ENCODE peak calls at places on chromosomes 2 and 18, in five cellular contexts. E is Calu3; J is heart right ventricle; F is CD4-positive, alpha-beta T cell; T is dorsolateral prefrontal cortex. S is an unnamed sample.

GRCh38 chr2:234733795-234734600 is 217.8 kb upstream of the SH3BP4 start:
- DNase-seq in E (no peak), J (no peak), F (no peak), T (no peak), S (no peak)

GRCh38 chr2:162244559-162245031 is 1.4 kb upstream of the FAP start:
- DNase-seq in F (no peak), E (peak), T (no peak), J (peak), S (no peak)

GRCh38 chr2:182767578-182767977 is 51.5 kb downstream of the DNAJC10 start:
- DNase-seq in J (no peak), T (no peak), E (no peak), F (no peak), S (no peak)

GRCh38 chr2:172114579-172114978 is 11.9 kb upstream of the DLX2 start:
- DNase-seq in J (no peak), E (no peak), F (no peak), T (no peak), S (no peak)

GRCh38 chr18:13544953-13545352 is 181.4 kb downstream of the FAM210A start:
- DNase-seq in J (no peak), T (no peak), F (no peak), E (no peak), S (no peak)

GRCh38 chr2:28300489-28300888 is 92.2 kb upstream of the FOSL2 start:
- DNase-seq in F (no peak), J (no peak), T (no peak), E (no peak), S (no peak)

GRCh38 chr2:41170589-41170988 is 718.7 kb upstream of the SLC8A1 start:
- DNase-seq in E (no peak), T (no peak), F (no peak), J (no peak), S (no peak)

GRCh38 chr2:54516842-54517241 is 60.7 kb downstream of the SPTBN1 start:
- DNase-seq in F (no peak), J (no peak), E (no peak), T (no peak), S (no peak)

GRCh38 chr2:46674451-46674850 is 195.1 kb downstream of the TMEM247 start:
- DNase-seq in J (no peak), F (no peak), E (no peak), T (no peak), S (no peak)

GRCh38 chr2:81412681-81413080 is 1108.1 kb upstream of the LRRTM1 start:
- DNase-seq in J (no peak), T (no peak), E (no peak), F (no peak), S (no peak)

GRCh38 chr18:66792466-66792865 is 188.6 kb upstream of the CDH19 start:
- DNase-seq in E (no peak), F (no peak), T (no peak), J (no peak), S (no peak)

GRCh38 chr18:36760598-36760997 is 68.2 kb downstream of the TPGS2 start:
- DNase-seq in J (no peak), F (no peak), T (no peak), E (no peak), S (no peak)

GRCh38 chr2:105935048-105935447 is 190.3 kb downstream of the NCK2 start:
- DNase-seq in J (no peak), E (no peak), T (no peak), F (no peak), S (no peak)

GRCh38 chr2:43124667-43125057 is 101.7 kb downstream of the ZFP36L2 start:
- DNase-seq in E (no peak), J (no peak), T (no peak), F (no peak), S (no peak)

GRCh38 chr2:176653856-176654443 is 384.7 kb downstream of the MTX2 start:
- DNase-seq in F (no peak), T (peak), E (peak), J (peak), S (peak)

GRCh38 chr2:11876436-11876835 is 130.0 kb downstream of the LPIN1 start:
- DNase-seq in F (no peak), E (no peak), T (no peak), J (no peak), S (no peak)

GRCh38 chr2:210445116-210445707 is 31.3 kb downstream of the LANCL1 start:
- DNase-seq in J (no peak), E (no peak), T (no peak), F (no peak), S (no peak)

GRCh38 chr2:200738590-200738989 is 73.1 kb upstream of the BZW1 start:
- DNase-seq in F (no peak), E (no peak), T (no peak), J (no peak), S (no peak)

GRCh38 chr2:167925775-167926174 is 321.6 kb downstream of the STK39 start:
- DNase-seq in F (no peak), T (no peak), E (no peak), J (no peak), S (no peak)

GRCh38 chr18:21912339-21913239 is 172.0 kb downstream of the MIB1 start:
- DNase-seq in E (peak), J (no peak), F (no peak), T (no peak), S (no peak)

GRCh38 chr2:46663614-46664013 is 184.2 kb downstream of the TMEM247 start:
- DNase-seq in E (no peak), F (no peak), J (peak), T (no peak), S (no peak)

GRCh38 chr2:31711737-31712136 is 131.0 kb upstream of the SRD5A2 start:
- DNase-seq in T (no peak), F (no peak), E (no peak), J (no peak), S (no peak)

GRCh38 chr18:2905802-2906521 is 59.2 kb downstream of the EMILIN2 start:
- DNase-seq in J (peak), E (peak), T (no peak), F (no peak), S (peak)

GRCh38 chr2:239266779-239267410 is 133.9 kb downstream of the HDAC4 start:
- DNase-seq in T (no peak), F (no peak), E (no peak), J (no peak), S (no peak)

GRCh38 chr2:205047273-205047839 is 502.1 kb downstream of the PARD3B start:
- DNase-seq in J (no peak), F (no peak), T (no peak), E (peak), S (no peak)
- TF ChIP-seq CTCF in J (no peak), F (no peak), T (no peak), E (no peak), S (peak)

GRCh38 chr2:73906847-73907505 is 14.2 kb downstream of the ACTG2 start:
- DNase-seq in T (no peak), J (no peak), E (no peak), F (no peak), S (no peak)

GRCh38 chr2:73910873-73911547 is 15.7 kb upstream of the DGUOK start:
- DNase-seq in J (no peak), E (no peak), F (no peak), T (no peak), S (no peak)

GRCh38 chr2:73908689-73909652 is 16.2 kb downstream of the ACTG2 start:
- DNase-seq in E (no peak), T (no peak), J (no peak), F (no peak), S (no peak)

GRCh38 chr2:73904952-73905351 is 12.1 kb downstream of the ACTG2 start:
- DNase-seq in E (no peak), F (no peak), T (no peak), J (no peak), S (no peak)

GRCh38 chr2:73907840-73908452 is 15.1 kb downstream of the ACTG2 start:
- DNase-seq in E (peak), T (no peak), J (no peak), F (peak), S (no peak)
- TF ChIP-seq CTCF in E (no peak), T (no peak), J (peak), F (peak), S (no peak)

DNA sequence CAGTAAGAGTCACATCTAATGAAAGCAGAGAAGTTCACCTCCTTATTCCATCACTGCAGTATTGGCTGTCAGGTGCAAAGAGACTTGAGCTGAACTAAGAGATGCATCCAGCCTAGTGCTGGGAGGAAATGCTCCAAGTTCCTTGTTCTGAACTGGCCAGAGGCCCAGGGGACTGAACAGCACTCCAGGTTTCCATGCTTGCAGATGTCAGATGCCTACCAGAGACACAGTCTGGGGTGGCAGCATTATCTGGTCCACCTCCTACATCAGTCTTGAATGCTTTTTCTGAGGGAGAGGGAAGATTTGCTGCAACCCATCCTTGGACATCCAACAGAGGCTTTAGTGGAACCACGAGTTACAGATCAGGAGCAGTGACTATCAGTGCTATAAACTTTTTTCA is 331.3 kb downstream of the CYRIA start:
- DNase-seq in T (no peak), E (no peak), J (no peak), F (no peak), S (no peak)
- TF ChIP-seq CTCF in T (no peak), E (no peak), J (no peak), F (no peak), S (no peak)

GRCh38 chr2:223669453-223670225 is 67.5 kb upstream of the SCG2 start:
- DNase-seq in F (no peak), J (no peak), T (no peak), E (no peak), S (no peak)

DNA sequence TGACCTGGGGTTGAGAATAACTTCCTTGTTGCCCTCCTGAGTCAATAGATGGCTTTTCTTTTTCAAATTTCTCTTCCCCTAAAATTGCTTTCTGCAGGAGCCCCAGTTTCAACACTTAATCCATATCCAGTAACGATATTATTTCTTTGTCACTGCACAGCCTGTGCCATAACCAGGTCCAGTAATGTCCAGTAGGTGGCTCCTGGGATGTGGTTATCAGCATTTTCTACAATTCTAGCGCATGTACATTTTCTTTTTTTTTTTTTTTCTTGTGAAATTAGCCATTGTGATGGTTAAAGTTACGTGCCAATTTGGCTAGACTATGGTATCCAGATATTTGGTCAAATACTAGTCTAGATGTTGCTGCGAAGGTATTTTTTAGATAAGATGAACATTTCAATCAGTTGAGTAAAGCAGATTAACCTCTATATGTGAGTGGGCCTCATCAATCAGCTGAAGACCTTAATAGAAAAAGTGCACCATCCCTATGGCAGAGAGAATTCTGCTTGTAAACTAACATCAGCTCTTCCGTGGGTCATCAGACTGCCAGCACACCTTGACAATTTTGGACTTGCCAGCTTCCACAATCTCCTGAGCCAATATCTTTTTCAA is 72.9 kb upstream of the SCG2 start:
- DNase-seq in T (no peak), E (peak), J (no peak), F (no peak), S (no peak)
- TF ChIP-seq CTCF in T (peak), E (peak), J (peak), F (no peak), S (peak)

GRCh38 chr2:61176755-61177726 is 15.1 kb downstream of the C2orf74 start:
- DNase-seq in E (peak), T (peak), J (peak), F (peak), S (peak)
- TF ChIP-seq CTCF in E (no peak), T (no peak), J (no peak), F (no peak), S (no peak)

DNA sequence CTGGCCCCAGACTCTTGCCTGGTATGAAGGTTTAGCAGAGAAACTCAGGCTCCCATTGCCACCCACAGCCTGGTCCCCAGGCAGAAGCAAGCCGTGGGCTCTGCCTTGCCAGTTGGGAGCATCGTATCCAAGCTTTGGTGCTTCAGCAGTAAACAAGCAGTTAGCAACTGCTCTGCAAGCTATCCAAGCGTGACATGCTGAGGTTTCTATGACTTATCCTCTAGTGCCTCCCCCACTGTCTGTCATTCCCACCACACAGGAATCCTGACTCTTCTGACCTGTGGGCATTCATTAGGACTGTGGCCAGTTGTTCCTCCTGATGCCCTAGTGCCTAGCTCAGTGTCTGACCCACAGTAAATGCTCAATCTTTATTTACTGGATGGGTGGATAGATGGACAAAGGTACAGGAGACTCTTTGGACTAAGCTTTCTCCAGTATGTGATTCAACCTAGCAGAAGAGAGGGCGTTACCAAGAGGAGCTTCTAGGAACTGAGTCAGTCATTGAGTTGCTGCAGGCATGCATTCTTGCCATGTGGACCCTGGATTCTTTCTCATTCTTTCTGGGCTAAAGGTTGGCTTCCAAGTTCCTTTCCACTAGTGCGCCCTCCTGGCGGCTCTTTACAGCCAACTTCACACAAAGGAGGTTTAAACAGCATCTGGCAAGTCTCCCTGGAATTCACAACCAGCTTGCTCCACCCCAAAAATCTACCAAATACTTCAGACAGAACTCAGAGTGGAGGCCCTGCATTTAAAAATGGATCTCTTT is 40.6 kb upstream of the MRPL19 start:
- DNase-seq in E (no peak), T (no peak), F (no peak), J (no peak), S (no peak)
- TF ChIP-seq CTCF in E (no peak), T (no peak), F (no peak), J (no peak), S (no peak)

GRCh38 chr2:15262792-15263191 is 298.3 kb downstream of the NBAS start:
- DNase-seq in T (no peak), E (no peak), F (no peak), J (no peak), S (no peak)
- TF ChIP-seq CTCF in T (no peak), E (no peak), F (no peak), J (no peak), S (no peak)

S was measured in progenitor cell of endocrine pancreas.